ENCODE peak calls at places on chromosomes 7 and 10, in four cellular contexts. Z, P, G and C are unnamed samples.

GRCh38 chr7:131556912-131557457 is 557 bp upstream of the PODXL start:
- DNase-seq in Z (no peak), P (no peak), G (no peak), C (peak)

GRCh38 chr10:33032354-33033254 is 74.6 kb upstream of the ITGB1 start:
- DNase-seq in Z (peak), P (no peak), G (no peak), C (no peak)

GRCh38 chr10:31959461-31960173 is 31.0 kb upstream of the ARHGAP12 start:
- DNase-seq in Z (peak), P (no peak), G (no peak), C (no peak)

GRCh38 chr10:19488592-19489280 is 327.5 kb upstream of the PLXDC2 start:
- DNase-seq in Z (peak), P (no peak), G (no peak), C (peak)

GRCh38 chr10:76649723-76650127 is 987.9 kb downstream of the KCNMA1 start:
- DNase-seq in Z (no peak), P (no peak), G (no peak), C (no peak)

GRCh38 chr7:134602921-134603394 is 43.7 kb upstream of the BPGM start:
- DNase-seq in Z (peak), P (no peak), G (no peak), C (no peak)

GRCh38 chr10:110067960-110068770 is 60.4 kb downstream of the ADD3 start:
- DNase-seq in Z (peak), P (peak), G (no peak), C (no peak)

GRCh38 chr10:132186488-132187413 is at the start of gene DPYSL4:
- DNase-seq in Z (no peak), P (peak), G (no peak), C (no peak)

GRCh38 chr10:125828311-125828710 is 5.0 kb downstream of the BCCIP start:
- DNase-seq in Z (no peak), P (no peak), G (no peak), C (no peak)

GRCh38 chr7:50656141-50656895 is 91.1 kb upstream of the DDC start:
- DNase-seq in Z (no peak), P (no peak), G (no peak), C (no peak)

GRCh38 chr7:133054167-133054840 is 27.6 kb downstream of the CHCHD3 start:
- DNase-seq in Z (no peak), P (no peak), G (no peak), C (no peak)

GRCh38 chr7:51255536-51256243 is 60.9 kb downstream of the COBL start:
- DNase-seq in Z (no peak), P (no peak), G (no peak), C (no peak)

GRCh38 chr7:140342732-140343514 is 55.4 kb downstream of the SLC37A3 start:
- DNase-seq in Z (peak), P (peak), G (no peak), C (peak)

GRCh38 chr10:46019541-46020343 is 10.7 kb downstream of the NCOA4 start:
- DNase-seq in Z (peak), P (no peak), G (no peak), C (no peak)

GRCh38 chr7:13414661-13415105 is 574.8 kb downstream of the ETV1 start:
- DNase-seq in Z (no peak), P (no peak), G (no peak), C (no peak)

GRCh38 chr7:132509667-132510066 is 66.6 kb downstream of the PLXNA4 start:
- DNase-seq in Z (no peak), P (no peak), G (no peak), C (no peak)

GRCh38 chr7:55052081-55052480 is 33.3 kb downstream of the EGFR start:
- DNase-seq in Z (no peak), P (no peak), G (no peak), C (no peak)

GRCh38 chr10:112949875-112950507 is at the start of gene TCF7L2:
- DNase-seq in Z (peak), P (peak), G (no peak), C (peak)

GRCh38 chr7:118802726-118803125 is 578.2 kb downstream of the ANKRD7 start:
- DNase-seq in Z (no peak), P (no peak), G (no peak), C (no peak)

GRCh38 chr7:42478717-42479116 is 241.7 kb upstream of the GLI3 start:
- DNase-seq in Z (no peak), P (no peak), G (no peak), C (no peak)

GRCh38 chr10:82889703-82890102 is 1014.7 kb downstream of the NRG3 start:
- DNase-seq in Z (no peak), P (no peak), G (no peak), C (no peak)

GRCh38 chr10:119375574-119376265 is 166.8 kb downstream of the RGS10 start:
- DNase-seq in Z (no peak), P (no peak), G (no peak), C (no peak)

GRCh38 chr7:149496642-149497391 is 792 bp downstream of the ZNF746 start:
- DNase-seq in Z (no peak), P (peak), G (no peak), C (peak)

GRCh38 chr10:121085386-121085785 is 234.2 kb downstream of the WDR11 start:
- DNase-seq in Z (no peak), P (no peak), G (no peak), C (no peak)

GRCh38 chr10:5557040-5557721 is 32.4 kb downstream of the CALML3 start:
- DNase-seq in Z (no peak), P (no peak), G (no peak), C (no peak)

GRCh38 chr10:20396168-20396567 is 500.9 kb downstream of the NEBL start:
- DNase-seq in Z (no peak), P (no peak), G (no peak), C (no peak)

GRCh38 chr7:27605283-27605682 is 57.4 kb downstream of the HIBADH start:
- DNase-seq in Z (no peak), P (no peak), G (no peak), C (no peak)

GRCh38 chr10:14707441-14707840 is 67.3 kb downstream of the FAM107B start:
- DNase-seq in Z (no peak), P (no peak), G (no peak), C (no peak)

GRCh38 chr10:69458426-69459100 is 7.3 kb downstream of the TSPAN15 start:
- DNase-seq in Z (no peak), P (no peak), G (no peak), C (no peak)

GRCh38 chr7:92988051-92988450 is 129.7 kb downstream of the SAMD9 start:
- DNase-seq in Z (peak), P (peak), G (no peak), C (no peak)

GRCh38 chr10:110042891-110043290 is 35.1 kb downstream of the ADD3 start:
- DNase-seq in Z (peak), P (no peak), G (no peak), C (no peak)

GRCh38 chr10:97577701-97578100 is 5.1 kb downstream of the ANKRD2 start:
- DNase-seq in Z (no peak), P (no peak), G (no peak), C (no peak)

GRCh38 chr10:79115302-79115701 is 46.5 kb downstream of the ZMIZ1 start:
- DNase-seq in Z (no peak), P (no peak), G (no peak), C (no peak)

GRCh38 chr10:103566536-103566935 is 73.0 kb downstream of the NEURL1 start:
- DNase-seq in Z (no peak), P (no peak), G (no peak), C (no peak)

GRCh38 chr10:49527061-49527460 is 11.9 kb downstream of the ERCC6 start:
- DNase-seq in Z (no peak), P (peak), G (no peak), C (no peak)

GRCh38 chr7:29879609-29880008 is 73.3 kb downstream of the WIPF3 start:
- DNase-seq in Z (no peak), P (no peak), G (no peak), C (no peak)
- TF ChIP-seq CBFB in Z (no peak), P (no peak), G (no peak), C (no peak)

GRCh38 chr10:72297968-72298773 is 24.4 kb downstream of the DDIT4 start:
- DNase-seq in Z (no peak), P (peak), G (peak), C (peak)

GRCh38 chr10:72295330-72295910 is 21.7 kb downstream of the DDIT4 start:
- DNase-seq in Z (no peak), P (no peak), G (no peak), C (no peak)

GRCh38 chr10:72292223-72292691 is 18.5 kb downstream of the DDIT4 start:
- DNase-seq in Z (no peak), P (no peak), G (no peak), C (no peak)

GRCh38 chr10:72298774-72299519 is 25.2 kb downstream of the DDIT4 start:
- DNase-seq in Z (no peak), P (no peak), G (no peak), C (no peak)

GRCh38 chr10:72297281-72297967 is 23.7 kb downstream of the DDIT4 start:
- DNase-seq in Z (no peak), P (peak), G (peak), C (no peak)
- TF ChIP-seq USF2 in Z (no peak), P (no peak), G (no peak), C (no peak)

GRCh38 chr7:80630611-80631010 is 7.8 kb upstream of the CD36 start:
- DNase-seq in Z (peak), P (no peak), G (no peak), C (no peak)
- TF ChIP-seq CBFB in Z (no peak), P (no peak), G (no peak), C (no peak)

DNA sequence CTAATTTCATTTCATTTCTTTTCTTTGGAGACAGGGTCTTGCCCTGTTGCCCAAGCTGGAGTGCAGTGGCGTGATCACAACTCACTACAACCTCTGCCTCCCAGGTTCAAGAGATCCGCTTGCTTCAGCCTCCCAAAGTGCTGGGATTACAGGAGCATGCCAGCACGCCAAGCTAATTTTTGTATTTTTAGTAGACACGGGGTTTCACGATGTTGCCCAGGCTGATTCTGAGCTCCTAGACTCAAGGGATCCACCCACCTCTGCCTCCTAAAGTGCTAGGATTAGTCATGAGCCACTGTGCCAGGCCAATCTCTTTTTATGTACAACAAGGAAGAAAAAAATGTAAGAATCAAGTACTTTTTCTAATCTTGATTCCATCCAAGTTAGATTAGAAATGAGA is 10.7 kb upstream of the KMT2E start:
- DNase-seq in Z (no peak), P (no peak), G (no peak), C (no peak)
- TF ChIP-seq USF2 in Z (no peak), P (no peak), G (no peak), C (no peak)

GRCh38 chr10:3932597-3933380 is 147.8 kb upstream of the KLF6 start:
- DNase-seq in Z (no peak), P (no peak), G (no peak), C (no peak)

GRCh38 chr10:3936422-3937040 is 151.5 kb upstream of the KLF6 start:
- DNase-seq in Z (no peak), P (no peak), G (no peak), C (no peak)

GRCh38 chr10:3933733-3934132 is 148.7 kb upstream of the KLF6 start:
- DNase-seq in Z (no peak), P (no peak), G (no peak), C (no peak)

GRCh38 chr10:3935933-3936359 is 150.9 kb upstream of the KLF6 start:
- DNase-seq in Z (no peak), P (no peak), G (no peak), C (no peak)

DNA sequence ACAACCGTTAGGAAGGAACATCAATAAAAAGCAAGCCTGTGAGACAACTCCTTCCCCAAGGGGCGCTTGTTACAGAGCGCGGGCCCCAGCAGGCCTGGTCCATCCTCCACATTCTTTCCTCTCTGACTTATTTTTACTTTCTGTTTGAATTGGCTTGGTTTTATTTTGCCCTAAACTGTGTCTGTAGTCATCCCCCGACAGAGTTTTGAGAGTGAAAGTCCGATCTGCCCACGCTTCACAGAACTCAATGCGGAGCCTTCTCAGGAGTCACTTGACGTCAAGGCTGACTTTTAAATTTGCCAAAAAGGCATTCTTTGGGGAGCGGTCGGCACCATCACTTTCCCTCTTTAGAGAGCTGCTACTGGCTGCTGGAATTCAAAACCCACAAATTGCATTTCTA is 150.1 kb upstream of the KLF6 start:
- DNase-seq in Z (no peak), P (no peak), G (peak), C (no peak)
- TF ChIP-seq CBFB in Z (no peak), P (no peak), G (no peak), C (no peak)

GRCh38 chr10:34743804-34744203 is 71.3 kb downstream of the PARD3 start:
- DNase-seq in Z (no peak), P (no peak), G (no peak), C (no peak)
- TF ChIP-seq USF2 in Z (no peak), P (no peak), G (no peak), C (no peak)

GRCh38 chr7:15602236-15602635 is 40.4 kb upstream of the AGMO start:
- DNase-seq in Z (no peak), P (no peak), G (no peak), C (no peak)

GRCh38 chr7:15604166-15604565 is 42.4 kb upstream of the AGMO start:
- DNase-seq in Z (no peak), P (no peak), G (no peak), C (no peak)

GRCh38 chr7:15606561-15606960 is 44.7 kb upstream of the AGMO start:
- DNase-seq in Z (no peak), P (no peak), G (no peak), C (no peak)

GRCh38 chr7:15600298-15600697 is 38.5 kb upstream of the AGMO start:
- DNase-seq in Z (no peak), P (no peak), G (no peak), C (peak)

DNA sequence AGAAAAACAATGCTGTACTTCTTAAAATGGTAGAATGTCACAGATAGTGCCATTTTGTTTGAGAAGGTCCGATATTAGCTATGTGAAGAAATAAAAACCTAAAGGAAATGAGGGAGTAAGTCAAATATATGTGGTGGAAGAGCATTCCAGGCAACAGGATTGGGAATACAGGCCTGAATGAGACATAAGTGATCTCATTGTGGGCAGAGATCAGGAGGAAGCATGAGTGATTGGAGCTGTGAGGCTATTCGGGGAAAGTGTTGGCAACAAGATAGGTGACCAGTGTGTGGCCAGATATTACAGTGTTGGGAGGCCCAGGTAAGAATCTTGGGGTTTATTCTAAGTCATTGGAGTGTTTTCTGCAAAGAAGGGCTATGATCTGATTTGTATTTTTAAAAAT is 41.3 kb upstream of the AGMO start:
- DNase-seq in Z (no peak), P (no peak), G (no peak), C (no peak)
- TF ChIP-seq CBFB in Z (no peak), P (no peak), G (no peak), C (no peak)

GRCh38 chr7:129136887-129137647 is 7.4 kb upstream of the TSPAN33 start:
- DNase-seq in Z (no peak), P (no peak), G (no peak), C (no peak)

GRCh38 chr7:129134356-129134972 is 10.0 kb upstream of the TSPAN33 start:
- DNase-seq in Z (no peak), P (no peak), G (no peak), C (no peak)
- TF ChIP-seq USF2 in Z (no peak), P (no peak), G (no peak), C (no peak)

DNA sequence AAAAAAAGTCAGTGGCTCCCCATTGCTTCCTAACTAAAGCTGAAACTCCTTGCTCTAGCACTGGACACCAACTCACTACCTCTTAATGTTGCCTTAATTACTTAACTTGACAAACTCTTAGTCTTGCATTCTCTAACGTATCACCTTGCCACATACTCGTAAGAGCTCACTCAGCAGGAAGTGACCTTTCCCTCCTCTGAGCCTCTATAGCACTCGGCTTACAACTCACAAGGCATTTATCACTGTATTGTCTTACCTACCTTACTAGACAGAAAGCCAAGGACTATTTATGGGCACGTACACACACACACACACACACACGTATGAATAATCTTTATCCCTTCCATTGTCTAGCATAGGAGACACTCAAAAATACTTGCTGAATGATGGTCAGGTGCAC is 21.2 kb downstream of the CEP41 start:
- DNase-seq in Z (no peak), P (no peak), G (no peak), C (no peak)
- TF ChIP-seq CBFB in Z (no peak), P (no peak), G (no peak), C (no peak)

DNA sequence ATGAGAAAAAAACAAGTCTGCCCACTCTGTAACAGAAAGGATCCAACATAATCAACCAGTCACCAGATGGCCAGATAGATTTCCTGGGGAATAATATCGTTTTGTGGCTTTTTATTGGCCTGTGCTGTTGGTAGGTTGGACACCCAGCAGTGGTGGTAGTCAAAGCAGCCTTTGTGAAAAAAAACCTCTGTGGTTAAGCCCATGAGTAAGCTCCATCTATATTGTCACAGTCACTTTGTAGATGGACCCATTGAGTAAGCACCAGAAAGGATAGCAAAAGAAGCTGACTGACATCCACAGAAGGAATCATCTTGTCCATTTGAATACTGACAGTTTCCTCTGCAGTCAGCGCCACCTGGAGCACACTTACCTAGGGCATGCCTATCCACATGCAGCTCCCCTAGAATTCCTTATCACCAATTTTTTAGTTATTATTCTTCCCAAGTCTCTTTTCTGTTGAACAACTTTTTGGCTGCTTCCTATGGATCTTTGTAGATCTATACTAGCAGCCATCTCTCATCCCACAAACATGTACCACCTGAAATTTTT is 96.9 kb downstream of the IQUB start:
- DNase-seq in Z (no peak), P (no peak), G (no peak), C (no peak)
- TF ChIP-seq USF2 in Z (no peak), P (no peak), G (no peak), C (no peak)